ENCODE peak calls at places on chromosomes 11 and 22, in seven cellular contexts. W is MM.1S, E is HL-60, J is HCT116, D is kidney, A is GM10248, L is IMR-90. Z is an unnamed sample.

GRCh38 chr11:926341-926916 is 759 bp downstream of the AP2A2 start:
- DNase-seq in W (no peak), E (no peak), J (peak), D (no peak), A (no peak), L (peak), Z (no peak)

GRCh38 chr11:126862664-126863247 is 137.8 kb downstream of the KIRREL3 start:
- DNase-seq in W (peak), E (no peak), J (no peak), D (no peak), A (no peak), L (no peak), Z (no peak)

GRCh38 chr11:534592-535518 is 521 bp downstream of the HRAS start:
- DNase-seq in W (peak), E (peak), J (no peak), D (peak), A (no peak), L (no peak), Z (peak)

GRCh38 chr22:49301398-49302149 is 526.1 kb downstream of the BRD1 start:
- DNase-seq in W (no peak), E (no peak), J (no peak), D (no peak), A (no peak), L (no peak), Z (no peak)

GRCh38 chr11:5059527-5059926 is at the start of gene OR52E2:
- DNase-seq in W (no peak), E (no peak), J (no peak), D (no peak), A (no peak), L (no peak), Z (no peak)

GRCh38 chr22:30383061-30383460 is 4.2 kb downstream of the RNF215 start:
- DNase-seq in W (no peak), E (no peak), J (no peak), D (no peak), A (no peak), L (no peak), Z (no peak)

GRCh38 chr11:115452245-115452644 is 52.0 kb downstream of the CADM1 start:
- DNase-seq in W (no peak), E (no peak), J (no peak), D (no peak), A (no peak), L (no peak), Z (no peak)

GRCh38 chr11:79441159-79441875 is 487 bp upstream of the TENM4 start:
- DNase-seq in W (no peak), E (peak), J (no peak), D (no peak), A (no peak), L (peak), Z (no peak)

GRCh38 chr11:70091651-70092050 is 13.5 kb downstream of the ANO1 start:
- DNase-seq in W (no peak), E (no peak), J (no peak), D (no peak), A (no peak), L (no peak), Z (no peak)

GRCh38 chr11:97965849-97966646 is 1054.7 kb upstream of the CNTN5 start:
- DNase-seq in W (no peak), E (no peak), J (no peak), D (no peak), A (no peak), L (peak), Z (no peak)

GRCh38 chr11:6632116-6633073 is 13.2 kb upstream of the TPP1 start:
- DNase-seq in W (no peak), E (no peak), J (no peak), D (peak), A (no peak), L (no peak), Z (no peak)

GRCh38 chr22:25197335-25197734 is 2.3 kb upstream of the CRYBB3 start:
- DNase-seq in W (no peak), E (no peak), J (no peak), D (no peak), A (no peak), L (no peak), Z (no peak)

GRCh38 chr11:114440121-114440860 is 1.0 kb downstream of the REXO2 start:
- DNase-seq in W (no peak), E (no peak), J (no peak), D (no peak), A (no peak), L (peak), Z (no peak)

GRCh38 chr11:134062255-134063030 is 6.4 kb upstream of the JAM3 start:
- DNase-seq in W (no peak), E (no peak), J (no peak), D (no peak), A (no peak), L (no peak), Z (no peak)

GRCh38 chr11:133901999-133902398 is 54.8 kb downstream of the IGSF9B start:
- DNase-seq in W (no peak), E (no peak), J (no peak), D (no peak), A (no peak), L (no peak), Z (no peak)

GRCh38 chr11:124761301-124762021 is 629 bp downstream of the ESAM start:
- DNase-seq in W (no peak), E (no peak), J (no peak), D (no peak), A (no peak), L (no peak), Z (no peak)

GRCh38 chr22:27240298-27240885 is 561.2 kb downstream of the MN1 start:
- DNase-seq in W (no peak), E (no peak), J (no peak), D (no peak), A (no peak), L (peak), Z (peak)

GRCh38 chr11:62501432-62501891 is 45.1 kb downstream of the AHNAK start:
- DNase-seq in W (no peak), E (no peak), J (no peak), D (no peak), A (no peak), L (peak), Z (no peak)

GRCh38 chr11:69654660-69655478 is 13.9 kb downstream of the CCND1 start:
- DNase-seq in W (no peak), E (no peak), J (no peak), D (peak), A (no peak), L (peak), Z (peak)

GRCh38 chr22:33796494-33796893 is 123.8 kb downstream of the LARGE1 start:
- DNase-seq in W (no peak), E (no peak), J (no peak), D (no peak), A (no peak), L (no peak), Z (no peak)

GRCh38 chr11:68398870-68399865 is 61.4 kb upstream of the PPP6R3 start:
- DNase-seq in W (no peak), E (no peak), J (no peak), D (no peak), A (no peak), L (no peak), Z (no peak)

GRCh38 chr11:67545280-67545679 is 22.0 kb upstream of the CABP2 start:
- DNase-seq in W (no peak), E (no peak), J (no peak), D (peak), A (no peak), L (no peak), Z (peak)

GRCh38 chr11:43282607-43283440 is 29.0 kb upstream of the API5 start:
- DNase-seq in W (peak), E (peak), J (peak), D (no peak), A (peak), L (peak), Z (peak)

GRCh38 chr11:3823303-3823702 is 14.9 kb downstream of the PGAP2 start:
- DNase-seq in W (no peak), E (no peak), J (no peak), D (no peak), A (no peak), L (peak), Z (no peak)

GRCh38 chr11:35617687-35618496 is at the start of gene FJX1:
- DNase-seq in W (peak), E (peak), J (no peak), D (peak), A (peak), L (peak), Z (peak)

GRCh38 chr11:112735470-112735869 is 225.8 kb upstream of the NCAM1 start:
- DNase-seq in W (peak), E (no peak), J (no peak), D (no peak), A (no peak), L (no peak), Z (no peak)

GRCh38 chr11:68213135-68213515 is at the start of gene KMT5B:
- DNase-seq in W (no peak), E (no peak), J (peak), D (peak), A (peak), L (peak), Z (peak)

GRCh38 chr11:1072116-1072820 is 2.4 kb upstream of the MUC2 start:
- DNase-seq in W (no peak), E (no peak), J (peak), D (peak), A (no peak), L (peak), Z (peak)

GRCh38 chr22:30195245-30196140 is 51.1 kb downstream of the LIF start:
- DNase-seq in W (no peak), E (no peak), J (no peak), D (no peak), A (no peak), L (peak), Z (no peak)

GRCh38 chr22:48121984-48122383 is 1359.5 kb downstream of the TBC1D22A start:
- DNase-seq in W (no peak), E (no peak), J (no peak), D (no peak), A (no peak), L (no peak), Z (no peak)

GRCh38 chr11:16899708-16900107 is 114.5 kb downstream of the PLEKHA7 start:
- DNase-seq in W (no peak), E (no peak), J (no peak), D (no peak), A (no peak), L (no peak), Z (no peak)

GRCh38 chr22:49540571-49541450 is 286.9 kb downstream of the BRD1 start:
- DNase-seq in W (no peak), E (no peak), J (no peak), D (peak), A (no peak), L (no peak), Z (no peak)

GRCh38 chr11:120807414-120808150 is 216.3 kb upstream of the TBCEL start:
- DNase-seq in W (no peak), E (no peak), J (no peak), D (peak), A (no peak), L (peak), Z (peak)

GRCh38 chr11:69215784-69216415 is 60.2 kb downstream of the SMIM38 start:
- DNase-seq in W (no peak), E (no peak), J (no peak), D (peak), A (no peak), L (peak), Z (peak)

GRCh38 chr22:23306438-23306921 is 126.2 kb downstream of the BCR start:
- DNase-seq in W (no peak), E (no peak), J (no peak), D (peak), A (no peak), L (peak), Z (no peak)

GRCh38 chr11:126720539-126721235 is 279.9 kb downstream of the KIRREL3 start:
- DNase-seq in W (no peak), E (no peak), J (no peak), D (no peak), A (no peak), L (no peak), Z (no peak)

GRCh38 chr11:75918295-75918694 is 103.3 kb downstream of the UVRAG start:
- DNase-seq in W (no peak), E (no peak), J (no peak), D (no peak), A (no peak), L (no peak), Z (no peak)

GRCh38 chr11:20158597-20159257 is 1.5 kb downstream of the DBX1 start:
- DNase-seq in W (no peak), E (no peak), J (no peak), D (peak), A (peak), L (peak), Z (peak)

GRCh38 chr11:64713031-64713780 is 9.8 kb downstream of the NRXN2 start:
- DNase-seq in W (peak), E (peak), J (no peak), D (peak), A (no peak), L (peak), Z (no peak)

GRCh38 chr22:44328762-44329161 is 16.0 kb upstream of the SHISAL1 start:
- DNase-seq in W (no peak), E (no peak), J (no peak), D (no peak), A (no peak), L (no peak), Z (no peak)

GRCh38 chr22:44326549-44326881 is 13.8 kb upstream of the SHISAL1 start:
- DNase-seq in W (no peak), E (no peak), J (no peak), D (no peak), A (no peak), L (no peak), Z (no peak)

GRCh38 chr22:44329179-44329796 is 16.5 kb upstream of the SHISAL1 start:
- DNase-seq in W (peak), E (no peak), J (no peak), D (no peak), A (peak), L (peak), Z (peak)

GRCh38 chr22:44328326-44328725 is 15.6 kb upstream of the SHISAL1 start:
- DNase-seq in W (no peak), E (no peak), J (no peak), D (no peak), A (no peak), L (no peak), Z (no peak)

GRCh38 chr22:44325718-44326548 is 13.2 kb upstream of the SHISAL1 start:
- DNase-seq in W (no peak), E (no peak), J (no peak), D (no peak), A (no peak), L (peak), Z (no peak)
- TF ChIP-seq CTCF in W (no peak), E (no peak), J (no peak), D (no peak), A (no peak), L (peak), Z (no peak)

GRCh38 chr22:43228863-43229262 is 41.9 kb upstream of the TTLL12 start:
- DNase-seq in W (no peak), E (no peak), J (no peak), D (no peak), A (no peak), L (no peak), Z (no peak)

GRCh38 chr22:43226368-43226979 is 39.5 kb upstream of the TTLL12 start:
- DNase-seq in W (no peak), E (no peak), J (no peak), D (no peak), A (no peak), L (peak), Z (no peak)

GRCh38 chr22:43230571-43230970 is 43.6 kb upstream of the TTLL12 start:
- DNase-seq in W (no peak), E (no peak), J (no peak), D (no peak), A (no peak), L (no peak), Z (no peak)

GRCh38 chr22:43227231-43227630 is 40.3 kb upstream of the TTLL12 start:
- DNase-seq in W (no peak), E (no peak), J (no peak), D (no peak), A (no peak), L (no peak), Z (no peak)

GRCh38 chr22:43228330-43228729 is 41.4 kb upstream of the TTLL12 start:
- DNase-seq in W (no peak), E (peak), J (peak), D (no peak), A (peak), L (peak), Z (peak)
- TF ChIP-seq CTCF in W (peak), E (peak), J (peak), D (no peak), A (no peak), L (peak), Z (peak)

GRCh38 chr11:116707250-116707649 is 65.5 kb downstream of the BUD13 start:
- DNase-seq in W (no peak), E (no peak), J (no peak), D (no peak), A (no peak), L (no peak), Z (peak)
- TF ChIP-seq CTCF in W (no peak), E (no peak), J (no peak), D (no peak), A (no peak), L (no peak), Z (no peak)

GRCh38 chr11:46119352-46120216 is 1.7 kb downstream of the PHF21A start:
- DNase-seq in W (peak), E (peak), J (no peak), D (peak), A (peak), L (peak), Z (peak)

GRCh38 chr11:46120361-46120710 is 918 bp downstream of the PHF21A start:
- DNase-seq in W (no peak), E (peak), J (no peak), D (peak), A (no peak), L (no peak), Z (no peak)

GRCh38 chr11:46116007-46116711 is 5.1 kb downstream of the PHF21A start:
- DNase-seq in W (peak), E (no peak), J (no peak), D (no peak), A (no peak), L (no peak), Z (no peak)

GRCh38 chr11:46119053-46119351 is 2.3 kb downstream of the PHF21A start:
- DNase-seq in W (no peak), E (no peak), J (no peak), D (no peak), A (no peak), L (no peak), Z (no peak)

GRCh38 chr11:46117842-46118241 is 3.4 kb downstream of the PHF21A start:
- DNase-seq in W (no peak), E (no peak), J (no peak), D (no peak), A (no peak), L (no peak), Z (no peak)
- TF ChIP-seq CTCF in W (peak), E (no peak), J (peak), D (no peak), A (peak), L (peak), Z (no peak)

GRCh38 chr22:38718414-38718813 is 12.7 kb downstream of the GTPBP1 start:
- DNase-seq in W (no peak), E (no peak), J (peak), D (peak), A (no peak), L (peak), Z (peak)
- TF ChIP-seq CTCF in W (no peak), E (no peak), J (peak), D (peak), A (no peak), L (peak), Z (peak)